ENCODE peak calls at places on chromosomes 3 and 15, in six cellular contexts. V is H1, F is GM12878, C is K562, N is HepG2, E is GM12892. H is an unnamed sample.

GRCh38 chr3:53493997-53494791 is at the start of gene CACNA1D:
- DNase-seq in V (peak; percentile 50), F (no peak), C (no peak), N (no peak), E (peak; percentile 33), H (peak; percentile 30)

GRCh38 chr15:67146875-67147381 is 81.5 kb downstream of the SMAD3 start:
- DNase-seq in V (no peak), F (no peak), C (no peak), N (peak; percentile 97), E (no peak), H (no peak)

GRCh38 chr3:12194209-12194608 is 35.5 kb upstream of the TIMP4 start:
- DNase-seq in V (no peak), F (peak; percentile 81), C (no peak), N (no peak), E (no peak), H (no peak)

GRCh38 chr15:36579792-36580431 is 486 bp downstream of the CDIN1 start:
- DNase-seq in V (no peak), F (no peak), C (no peak), N (peak; percentile 3), E (no peak), H (peak; percentile 11)

GRCh38 chr15:76576526-76577279 is 240.1 kb downstream of the ISL2 start:
- DNase-seq in V (no peak), F (peak; percentile 21), C (no peak), N (peak; percentile 75), E (no peak), H (no peak)

GRCh38 chr3:112604536-112604935 is 36.4 kb downstream of the CCDC80 start:
- DNase-seq in V (no peak), F (no peak), C (no peak), N (no peak), E (no peak), H (no peak)

GRCh38 chr15:33008284-33009011 is 186.1 kb downstream of the FMN1 start:
- DNase-seq in V (no peak), F (no peak), C (no peak), N (no peak), E (no peak), H (no peak)

GRCh38 chr15:74317820-74318375 is 49.5 kb downstream of the CYP11A1 start:
- DNase-seq in V (no peak), F (no peak), C (no peak), N (no peak), E (no peak), H (no peak)

GRCh38 chr15:76885212-76885611 is 19.9 kb downstream of the SCAPER start:
- DNase-seq in V (no peak), F (no peak), C (no peak), N (no peak), E (no peak), H (no peak)

GRCh38 chr3:38645076-38645475 is 4.4 kb downstream of the SCN5A start:
- DNase-seq in V (no peak), F (no peak), C (no peak), N (no peak), E (no peak), H (no peak)

GRCh38 chr3:59451800-59452741 is 402.2 kb upstream of the CFAP20DC start:
- DNase-seq in V (no peak), F (no peak), C (no peak), N (no peak), E (no peak), H (no peak)

GRCh38 chr3:76664816-76665215 is 375.1 kb upstream of the ROBO2 start:
- DNase-seq in V (no peak), F (no peak), C (no peak), N (no peak), E (no peak), H (no peak)

GRCh38 chr15:30922469-30923311 is 19.0 kb downstream of the FAN1 start:
- DNase-seq in V (peak; percentile 71), F (no peak), C (no peak), N (peak; percentile 12), E (no peak), H (no peak)

GRCh38 chr15:41979493-41980266 is 7.3 kb upstream of the EHD4 start:
- DNase-seq in V (no peak), F (no peak), C (no peak), N (no peak), E (no peak), H (no peak)

GRCh38 chr3:197168606-197169005 is 129.8 kb downstream of the DLG1 start:
- DNase-seq in V (no peak), F (no peak), C (peak; percentile 44), N (no peak), E (no peak), H (no peak)

GRCh38 chr15:31013863-31014607 is 22.6 kb upstream of the MTMR10 start:
- DNase-seq in V (no peak), F (peak; percentile 65), C (no peak), N (peak; percentile 52), E (no peak), H (no peak)

GRCh38 chr3:71582612-71583568 is 638 bp downstream of the FOXP1 start:
- DNase-seq in V (no peak), F (no peak), C (peak; percentile 50), N (peak; percentile 75), E (no peak), H (no peak)

GRCh38 chr3:71580636-71581215 is 2.8 kb downstream of the FOXP1 start:
- DNase-seq in V (no peak), F (no peak), C (no peak), N (no peak), E (no peak), H (no peak)

GRCh38 chr3:71581981-71582611 is 1.4 kb downstream of the FOXP1 start:
- DNase-seq in V (no peak), F (no peak), C (peak; percentile 42), N (peak; percentile 58), E (no peak), H (no peak)

GRCh38 chr3:71579934-71580318 is 3.6 kb downstream of the FOXP1 start:
- DNase-seq in V (no peak), F (no peak), C (no peak), N (peak; percentile 94), E (no peak), H (no peak)

GRCh38 chr3:71581451-71581980 is 2.0 kb downstream of the FOXP1 start:
- DNase-seq in V (no peak), F (no peak), C (peak; percentile 8), N (no peak), E (no peak), H (no peak)
- TF ChIP-seq POLR2A in V (no peak), F (no peak), C (no peak), N (peak; percentile 9), E (no peak), H (no peak)

DNA sequence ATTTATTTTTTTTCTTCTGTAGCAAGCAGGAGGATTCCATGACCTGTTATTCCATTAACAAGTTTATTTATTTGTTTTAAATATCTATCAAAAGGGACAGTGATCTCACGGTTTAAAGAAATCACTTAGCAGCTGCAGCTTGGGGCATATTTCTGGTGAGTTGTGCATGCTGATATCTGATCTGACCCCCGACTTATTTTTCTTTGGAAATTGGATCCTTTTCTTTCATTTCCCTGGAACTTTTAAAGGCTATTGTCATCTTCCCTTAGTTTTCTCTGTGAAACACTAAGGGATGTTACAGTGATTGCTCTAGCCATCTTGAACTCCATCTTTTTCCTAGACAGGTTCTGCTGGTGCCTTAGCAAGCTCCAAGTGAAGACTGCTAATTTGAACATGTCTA is 845.0 kb downstream of the MCTP2 start:
- DNase-seq in V (no peak), F (no peak), C (no peak), N (no peak), E (no peak), H (no peak)
- TF ChIP-seq TAF1 in V (no peak), F (no peak), C (no peak), N (no peak), E (no peak), H (no peak)

GRCh38 chr15:55237219-55238130 is 40.7 kb upstream of the RSL24D1 start:
- DNase-seq in V (no peak), F (no peak), C (peak; percentile 62), N (no peak), E (no peak), H (no peak)
- TF ChIP-seq POLR2A in V (no peak), F (no peak), C (peak; percentile 22), N (no peak), E (no peak), H (no peak)

GRCh38 chr3:123660900-123661299 is 76.0 kb upstream of the HACD2 start:
- DNase-seq in V (no peak), F (no peak), C (no peak), N (no peak), E (no peak), H (no peak)
- TF ChIP-seq TAF1 in V (no peak), F (no peak), C (no peak), N (no peak), E (no peak), H (no peak)

GRCh38 chr3:134039161-134039862 is 9.6 kb upstream of the SLCO2A1 start:
- DNase-seq in V (no peak), F (no peak), C (peak; percentile 22), N (peak; percentile 40), E (no peak), H (no peak)
- TF ChIP-seq POLR2A in V (no peak), F (no peak), C (no peak), N (no peak), E (no peak), H (no peak)

GRCh38 chr15:23438816-23439466 is 8.1 kb downstream of the GOLGA6L2 start:
- DNase-seq in V (no peak), F (no peak), C (no peak), N (no peak), E (no peak), H (no peak)
- TF ChIP-seq TAF1 in V (no peak), F (no peak), C (no peak), N (no peak), E (no peak), H (no peak)